ENCODE peak calls at places on chromosomes 2 and 18, in nine cellular contexts. P is CD4-positive, alpha-beta memory T cell; X is AG10803; M is right lobe of liver; B is CD4-positive, CD25-positive, alpha-beta regulatory T cell; N is stimulated activated CD4-positive, alpha-beta T cell treated with anti-CD3 and anti-CD28 coated beads, Interleukin-15, amount 100 ng/mL, for 1 hour; R is hepatocyte; G is ascending aorta; U is aorta. S is an unnamed sample.

GRCh38 chr2:228652366-228652765 is 470.9 kb upstream of the SPHKAP start:
- DNase-seq in G (no peak), P (no peak), R (no peak), X (peak), M (no peak), U (no peak), B (no peak), N (no peak), S (no peak)

GRCh38 chr2:207122914-207123744 is 42.6 kb downstream of the KLF7 start:
- DNase-seq in G (no peak), B (no peak), R (peak), U (no peak), N (peak), X (peak), M (no peak), P (peak), S (no peak)

GRCh38 chr2:236919209-236919608 is 166.5 kb upstream of the COPS8 start:
- DNase-seq in B (no peak), P (no peak), M (no peak), R (no peak), U (no peak), N (no peak), X (peak), G (no peak), S (no peak)

GRCh38 chr18:48113691-48114090 is 183.2 kb upstream of the SMAD2 start:
- DNase-seq in X (no peak), M (no peak), U (no peak), G (no peak), P (no peak), N (no peak), B (no peak), R (no peak), S (no peak)

GRCh38 chr18:43735570-43735969 is 458.3 kb upstream of the SYT4 start:
- DNase-seq in N (no peak), P (no peak), X (no peak), M (no peak), R (no peak), B (no peak), U (no peak), G (no peak), S (no peak)

GRCh38 chr2:61179701-61180639 is 18.0 kb downstream of the C2orf74 start:
- DNase-seq in G (peak), X (peak), R (peak), U (peak), P (no peak), B (no peak), N (no peak), M (no peak), S (no peak)

GRCh38 chr2:133765693-133766092 is 197.4 kb upstream of the NCKAP5 start:
- DNase-seq in M (no peak), U (no peak), P (no peak), N (no peak), X (peak), G (no peak), R (peak), B (no peak), S (no peak)

GRCh38 chr2:175576875-175577274 is 395.4 kb upstream of the ATP5MC3 start:
- DNase-seq in G (no peak), U (no peak), N (no peak), M (no peak), X (no peak), R (no peak), B (no peak), P (no peak), S (no peak)

GRCh38 chr18:49019446-49020045 is 68.8 kb upstream of the SMAD7 start:
- DNase-seq in P (no peak), G (no peak), B (no peak), U (no peak), X (no peak), R (peak), N (no peak), M (no peak), S (no peak)

GRCh38 chr18:40485318-40485717 is 1469.7 kb upstream of the PIK3C3 start:
- DNase-seq in B (no peak), N (no peak), P (no peak), M (no peak), U (no peak), G (no peak), R (no peak), X (peak), S (no peak)

GRCh38 chr2:169636440-169637097 is 52.4 kb downstream of the PPIG start:
- DNase-seq in B (no peak), M (no peak), N (no peak), R (no peak), G (no peak), P (no peak), X (no peak), U (no peak), S (no peak)

GRCh38 chr2:219552382-219553167 is 8.7 kb downstream of the TMEM198 start:
- DNase-seq in U (peak), P (peak), R (peak), X (peak), N (peak), B (peak), M (peak), G (no peak), S (peak)

GRCh38 chr2:152335851-152336102 is 803 bp downstream of the FMNL2 start:
- DNase-seq in U (peak), N (no peak), B (no peak), M (peak), X (no peak), G (no peak), P (no peak), R (no peak), S (no peak)

GRCh38 chr2:25151718-25152117 is 16.7 kb downstream of the POMC start:
- DNase-seq in P (no peak), M (no peak), B (no peak), G (no peak), X (no peak), R (no peak), N (no peak), U (no peak), S (no peak)

GRCh38 chr18:67301592-67301991 is 214.9 kb downstream of the DSEL start:
- DNase-seq in G (no peak), N (no peak), P (no peak), B (no peak), M (no peak), X (peak), U (no peak), R (no peak), S (no peak)

GRCh38 chr2:204354442-204354856 is 190.8 kb upstream of the PARD3B start:
- DNase-seq in G (no peak), R (no peak), P (no peak), B (no peak), N (no peak), U (no peak), X (peak), M (no peak), S (no peak)

GRCh38 chr2:201218780-201219179 is 35.8 kb downstream of the CASP10 start:
- DNase-seq in R (no peak), M (no peak), G (no peak), U (no peak), X (no peak), P (no peak), B (no peak), N (no peak), S (no peak)

GRCh38 chr2:149732001-149732685 is 144.6 kb upstream of the MMADHC start:
- DNase-seq in G (no peak), N (no peak), P (no peak), B (no peak), U (no peak), R (peak), X (peak), M (no peak), S (no peak)

GRCh38 chr2:109453596-109453995 is 160.2 kb downstream of the SEPTIN10 start:
- DNase-seq in U (no peak), G (no peak), R (no peak), N (no peak), P (no peak), B (no peak), M (peak), X (no peak), S (no peak)

S was measured in central memory CD4-positive, alpha-beta T cell.